ENCODE peak calls at places on chromosomes 16 and 17, in eight cellular contexts. C is dorsolateral prefrontal cortex, R is RWPE2, M is astrocyte of the spinal cord, Q is fibroblast of the aortic adventitia, F is GM06990, B is mucosa of descending colon, E is lung. P is an unnamed sample.

GRCh38 chr16:8867483-8868271 is 1.1 kb downstream of the CARHSP1 start:
- DNase-seq in E (peak), Q (no peak), M (peak), C (peak), R (no peak), B (peak), F (no peak), P (no peak)

GRCh38 chr17:82830249-82830661 is 9.6 kb downstream of the ZNF750 start:
- DNase-seq in M (no peak), C (no peak), R (no peak), F (no peak), Q (peak), E (no peak), B (peak), P (no peak)

GRCh38 chr17:17535957-17536356 is 39.8 kb upstream of the RASD1 start:
- DNase-seq in E (peak), B (peak), Q (no peak), F (no peak), R (no peak), M (peak), C (peak), P (no peak)

GRCh38 chr17:6555331-6556120 is 829 bp downstream of the PITPNM3 start:
- DNase-seq in M (peak), Q (peak), C (no peak), E (no peak), R (no peak), B (peak), F (no peak), P (no peak)

GRCh38 chr16:9139965-9140364 is 48.5 kb downstream of the HAPSTR1 start:
- DNase-seq in F (peak), Q (peak), M (no peak), R (peak), E (no peak), C (no peak), B (no peak), P (peak)

GRCh38 chr17:38352245-38353083 is 820 bp downstream of the SOCS7 start:
- DNase-seq in E (no peak), B (peak), Q (no peak), M (peak), C (no peak), F (peak), R (no peak), P (peak)

GRCh38 chr16:55169780-55170179 is 154.2 kb upstream of the IRX6 start:
- DNase-seq in E (peak), Q (no peak), C (no peak), M (no peak), F (no peak), B (peak), R (no peak), P (no peak)

GRCh38 chr17:977163-977562 is 2.4 kb downstream of the NXN start:
- DNase-seq in C (no peak), M (no peak), B (no peak), E (no peak), Q (no peak), F (no peak), R (no peak), P (no peak)

GRCh38 chr17:78687944-78688343 is 94.1 kb downstream of the CYTH1 start:
- DNase-seq in F (no peak), C (no peak), M (no peak), R (no peak), Q (no peak), E (no peak), B (no peak), P (peak)

DNA sequence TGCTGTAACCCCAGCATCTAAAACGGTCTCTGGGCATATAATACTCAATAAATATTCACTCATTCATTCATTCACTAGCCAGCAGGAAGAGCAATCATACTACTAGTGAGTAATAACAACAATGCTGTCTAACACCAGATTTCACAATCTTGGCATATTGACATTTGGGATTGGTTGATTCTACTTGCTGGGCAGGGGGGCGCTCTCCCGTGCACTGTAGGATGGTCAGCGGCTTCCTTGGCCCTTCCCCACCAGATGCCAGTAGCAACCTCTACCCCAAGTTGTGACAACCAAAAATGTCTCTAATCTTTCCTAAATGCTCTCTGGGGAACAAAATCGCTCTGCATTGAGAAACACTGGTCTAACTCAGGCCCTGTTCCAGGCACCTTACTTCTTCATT is 20.7 kb downstream of the WFDC1 start:
- DNase-seq in F (no peak), R (no peak), Q (peak), C (no peak), B (no peak), E (no peak), M (no peak), P (no peak)
- TF ChIP-seq CTCF in F (no peak), R (no peak), Q (no peak), C (no peak), B (no peak), E (no peak), M (no peak), P (no peak)

GRCh38 chr17:67085406-67085805 is 41.1 kb downstream of the CACNG1 start:
- DNase-seq in R (no peak), Q (peak), C (no peak), F (no peak), E (no peak), B (no peak), M (no peak), P (no peak)

GRCh38 chr17:67078292-67078691 is 33.9 kb downstream of the CACNG1 start:
- DNase-seq in R (no peak), B (no peak), E (no peak), M (no peak), C (no peak), F (no peak), Q (no peak), P (no peak)

GRCh38 chr17:67079481-67079880 is 35.1 kb downstream of the CACNG1 start:
- DNase-seq in E (no peak), F (no peak), R (no peak), M (no peak), Q (no peak), B (no peak), C (no peak), P (no peak)

GRCh38 chr17:67080804-67081203 is 36.5 kb downstream of the CACNG1 start:
- DNase-seq in F (no peak), B (no peak), E (no peak), R (no peak), C (no peak), M (no peak), Q (no peak), P (peak)

DNA sequence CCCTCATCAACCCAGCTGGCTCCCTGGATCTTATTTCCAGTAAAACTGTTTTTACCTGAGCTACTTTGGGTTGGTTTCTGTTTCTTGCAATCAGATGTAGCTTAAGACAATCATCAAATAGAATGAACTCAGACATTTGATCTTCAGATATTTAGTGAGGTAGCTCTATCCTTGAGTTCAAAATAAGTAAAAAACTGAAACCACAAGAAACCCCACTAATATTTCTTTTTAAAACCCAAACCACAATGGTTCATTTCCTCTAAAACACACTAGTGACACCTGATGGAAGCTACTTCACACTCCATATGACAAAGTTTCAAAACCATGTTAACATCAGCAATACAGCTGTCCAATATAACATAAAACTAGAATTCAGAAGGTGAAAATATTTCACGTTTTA is 37.8 kb downstream of the CACNG1 start:
- DNase-seq in R (no peak), M (no peak), E (no peak), Q (no peak), C (no peak), B (no peak), F (peak), P (peak)
- H3K4me3 ChIP-seq in R (no peak), M (no peak), E (no peak), Q (no peak), C (no peak), B (no peak), F (no peak), P (no peak)

DNA sequence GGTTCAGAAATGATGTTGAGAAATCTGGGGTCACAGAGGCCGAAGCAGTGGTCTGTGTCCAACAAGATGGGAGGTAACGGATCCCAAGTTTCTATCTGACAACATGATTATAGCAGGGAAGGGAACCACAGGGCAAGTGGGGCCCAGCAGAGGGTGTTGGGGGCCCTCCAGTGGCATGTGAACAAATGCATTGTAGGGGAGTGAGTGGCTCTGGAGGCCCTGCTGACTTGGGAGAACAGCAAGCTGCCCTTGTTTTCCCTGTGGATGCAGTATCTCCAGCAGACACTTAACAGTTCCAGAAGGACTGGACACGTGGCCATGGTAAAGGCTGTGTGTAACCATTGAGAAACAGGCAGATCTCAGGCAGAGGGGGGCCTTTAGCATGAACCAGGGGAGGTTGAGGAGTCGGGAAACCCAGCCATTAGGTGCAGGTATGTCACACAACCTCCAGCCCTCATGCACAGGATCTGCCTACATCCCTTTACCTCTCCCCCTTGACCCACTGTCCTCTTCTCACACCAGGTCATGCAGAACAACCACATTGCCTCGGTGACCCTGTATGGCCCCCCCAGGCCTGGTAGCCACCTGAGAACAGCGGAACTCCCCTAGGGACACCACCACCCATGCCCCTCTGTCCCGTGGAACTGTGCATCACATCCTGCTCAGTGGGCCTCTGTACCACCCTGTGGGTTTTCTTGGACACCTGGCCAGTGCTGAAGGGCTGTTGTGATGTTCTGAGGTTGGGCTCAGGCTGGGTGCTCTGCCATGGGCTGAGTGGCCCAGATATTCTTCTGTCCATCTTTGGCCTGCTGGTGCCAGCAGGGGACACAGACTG is 4.1 kb downstream of the B3GNT9 start:
- DNase-seq in Q (no peak), E (no peak), R (no peak), B (no peak), F (no peak), C (no peak), M (no peak), P (no peak)
- TF ChIP-seq CTCF in Q (peak), E (no peak), R (no peak), B (no peak), F (no peak), C (no peak), M (no peak), P (no peak)

GRCh38 chr17:1996243-1997145 is 28.6 kb downstream of the RTN4RL1 start:
- DNase-seq in Q (no peak), R (no peak), M (no peak), C (no peak), F (no peak), E (no peak), B (no peak), P (no peak)

GRCh38 chr17:1998426-1998784 is 26.7 kb downstream of the RTN4RL1 start:
- DNase-seq in E (no peak), Q (no peak), R (no peak), M (no peak), B (peak), C (no peak), F (no peak), P (no peak)

GRCh38 chr17:1999557-2000251 is 25.4 kb downstream of the RTN4RL1 start:
- DNase-seq in C (no peak), M (no peak), R (no peak), Q (peak), E (no peak), F (no peak), B (peak), P (no peak)

GRCh38 chr17:1997146-1997586 is 28.0 kb downstream of the RTN4RL1 start:
- DNase-seq in C (no peak), R (no peak), B (no peak), E (no peak), F (no peak), Q (no peak), M (no peak), P (no peak)

GRCh38 chr17:1997587-1998425 is 27.3 kb downstream of the RTN4RL1 start:
- DNase-seq in F (no peak), B (peak), C (no peak), R (no peak), M (no peak), E (peak), Q (no peak), P (no peak)
- H3K4me3 ChIP-seq in F (no peak), B (no peak), C (peak), R (no peak), M (peak), E (peak), Q (peak), P (no peak)

GRCh38 chr17:16453493-16453851 is 38.1 kb downstream of the TRPV2 start:
- DNase-seq in E (no peak), R (no peak), Q (no peak), F (no peak), M (no peak), C (no peak), B (no peak), P (no peak)
- TF ChIP-seq CTCF in E (no peak), R (peak), Q (no peak), F (no peak), M (no peak), C (peak), B (no peak), P (no peak)

GRCh38 chr16:85371948-85372347 is 241.2 kb upstream of the GSE1 start:
- DNase-seq in E (no peak), B (no peak), Q (no peak), R (no peak), M (no peak), F (no peak), C (no peak), P (no peak)
- H3K4me3 ChIP-seq in E (no peak), B (no peak), Q (no peak), R (no peak), M (no peak), F (no peak), C (no peak), P (no peak)

P was measured in GM12865.